ENCODE peak calls at places on chromosomes 3 and 15, in six cellular contexts. R is fibroblast of lung, V is right lobe of liver, K is mesendoderm, O is mucosa of descending colon, M is OCI-LY7. S is an unnamed sample. For H3K4me1, the result is how much of the 10 kb centered on the place peaks cover.

GRCh38 chr15:88506628-88507027 is 39.1 kb downstream of the MRPS11 start:
- DNase-seq in R (no peak), V (no peak), K (no peak), O (no peak), M (no peak), S (no peak)

GRCh38 chr3:74267583-74268184 is 346.8 kb downstream of the CNTN3 start:
- DNase-seq in R (peak), V (peak), K (peak), O (no peak), M (peak), S (no peak)

GRCh38 chr3:58657036-58657435 is 9.5 kb downstream of the FAM3D start:
- DNase-seq in R (no peak), V (no peak), K (no peak), O (no peak), M (no peak), S (no peak)

GRCh38 chr3:25885544-25885943 is 95.7 kb downstream of the OXSM start:
- DNase-seq in R (peak), V (no peak), K (peak), O (no peak), M (no peak), S (no peak)

GRCh38 chr15:83380682-83381081 is 66.5 kb upstream of the SH3GL3 start:
- DNase-seq in R (peak), V (peak), K (peak), O (no peak), M (peak), S (no peak)

GRCh38 chr3:129014148-129014547 is 13.0 kb downstream of the EFCC1 start:
- DNase-seq in R (peak), V (no peak), K (no peak), O (peak), M (no peak), S (no peak)

GRCh38 chr15:39127151-39127815 is 453.6 kb upstream of the THBS1 start:
- DNase-seq in R (peak), V (no peak), K (no peak), O (no peak), M (no peak), S (no peak)

GRCh38 chr3:38165722-38166387 is 518 bp downstream of the OXSR1 start:
- DNase-seq in R (peak), V (peak), K (peak), O (peak), M (peak), S (no peak)

GRCh38 chr3:10363935-10364334 is 43.0 kb upstream of the SEC13 start:
- DNase-seq in R (no peak), V (no peak), K (no peak), O (no peak), M (no peak), S (no peak)

GRCh38 chr3:57624801-57625200 is 27.7 kb upstream of the ARF4 start:
- DNase-seq in R (no peak), V (no peak), K (no peak), O (no peak), M (no peak), S (no peak)

GRCh38 chr3:116940719-116941118 is 231.1 kb downstream of the TUSC7 start:
- DNase-seq in R (no peak), V (no peak), K (no peak), O (no peak), M (no peak), S (no peak)

GRCh38 chr3:43405888-43406636 is 119.7 kb downstream of the SNRK start:
- DNase-seq in R (peak), V (no peak), K (no peak), O (no peak), M (no peak), S (no peak)

GRCh38 chr15:27061739-27062138 is 90.8 kb downstream of the GABRG3 start:
- DNase-seq in R (no peak), V (no peak), K (no peak), O (no peak), M (no peak), S (no peak)

GRCh38 chr3:127237835-127238234 is 44.9 kb downstream of the PRR23E start:
- DNase-seq in R (no peak), V (no peak), K (no peak), O (no peak), M (no peak), S (no peak)

GRCh38 chr3:22886394-22886793 is 316.7 kb upstream of the UBE2E2 start:
- DNase-seq in R (no peak), V (no peak), K (no peak), O (no peak), M (no peak), S (no peak)

GRCh38 chr3:33901862-33902563 is 103.6 kb downstream of the PDCD6IP start:
- DNase-seq in R (no peak), V (no peak), K (peak), O (no peak), M (no peak), S (no peak)

GRCh38 chr3:130801473-130801872 is 54.8 kb upstream of the PIK3R4 start:
- DNase-seq in R (no peak), V (no peak), K (no peak), O (no peak), M (no peak), S (no peak)

GRCh38 chr3:197820550-197821335 is 29.7 kb downstream of the LRCH3 start:
- DNase-seq in R (no peak), V (peak), K (no peak), O (no peak), M (no peak), S (no peak)

GRCh38 chr15:44099671-44100070 is 95.4 kb downstream of the FRMD5 start:
- DNase-seq in R (peak), V (no peak), K (no peak), O (no peak), M (no peak), S (no peak)

DNA sequence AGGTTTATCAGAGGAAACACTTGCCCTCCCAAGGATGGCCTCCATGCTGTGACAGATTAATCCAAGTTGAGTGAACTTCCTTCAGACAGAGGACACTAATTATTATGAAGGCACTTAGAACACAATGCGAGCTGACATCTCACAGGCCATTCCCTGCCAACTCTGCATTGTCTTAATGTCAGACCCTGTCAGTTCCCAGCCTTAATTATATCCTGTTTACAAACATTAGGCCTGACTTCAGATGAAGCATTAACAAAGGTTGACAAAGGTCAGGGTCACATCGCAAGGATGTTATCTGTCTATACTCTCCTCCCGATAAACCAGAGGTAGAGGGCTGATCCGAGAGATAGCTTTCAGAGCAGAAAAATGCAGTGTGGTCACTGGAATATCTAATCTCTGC is 153.1 kb downstream of the MECOM start:
- DNase-seq in R (no peak), V (no peak), K (peak), O (no peak), M (no peak), S (no peak)
- H3K4me1 ChIP-seq in R (under half), V (under half), K (under half), O (under half), M (under half), S (under half)

GRCh38 chr15:58063612-58064011 is 1.9 kb downstream of the ALDH1A2 start:
- DNase-seq in R (no peak), V (no peak), K (no peak), O (no peak), M (no peak), S (no peak)
- H3K4me3 ChIP-seq in R (no peak), V (no peak), K (no peak), O (no peak), M (no peak), S (no peak)

DNA sequence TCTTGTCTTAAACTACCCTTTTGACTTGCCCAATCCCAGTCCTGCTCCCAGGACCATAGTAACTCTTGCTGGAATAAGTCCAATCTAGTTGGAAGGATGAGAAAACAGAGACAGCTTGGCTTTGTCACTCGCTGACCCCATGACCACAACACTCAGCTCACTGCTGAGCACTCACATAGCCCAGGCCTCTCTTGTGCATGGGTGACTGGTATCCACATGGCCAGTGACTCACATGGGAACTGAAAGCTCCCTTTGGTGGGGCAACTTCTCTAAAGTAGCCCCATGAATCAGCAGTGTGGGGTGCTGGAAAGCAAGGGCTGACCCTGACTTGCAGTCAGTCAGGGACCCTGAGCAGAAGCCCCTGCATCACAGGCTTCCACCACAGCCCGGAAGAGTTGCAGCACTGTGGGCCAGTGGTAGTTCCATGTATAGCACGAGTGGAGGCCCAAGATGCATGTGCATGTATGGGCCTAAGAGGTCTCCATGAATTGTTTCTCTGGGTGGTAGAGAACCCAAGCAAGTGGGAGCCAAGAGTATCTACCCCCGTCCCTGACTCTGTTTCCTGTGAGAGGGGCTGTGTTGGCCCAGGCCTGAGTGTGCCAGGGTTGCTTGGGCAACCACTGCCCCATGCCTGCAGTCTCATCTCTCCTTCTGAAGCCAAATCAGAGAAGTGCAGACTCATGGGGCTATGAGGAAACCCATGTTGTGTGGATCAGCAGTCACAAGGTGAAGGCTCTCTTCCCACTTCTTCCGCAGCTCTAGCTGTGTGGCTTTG is 62.1 kb upstream of the XCR1 start:
- DNase-seq in R (peak), V (peak), K (no peak), O (peak), M (no peak), S (no peak)
- H3K4me1 ChIP-seq in R (under half), V (under half), K (under half), O (under half), M (under half), S (under half)

GRCh38 chr3:51955893-51956770 is 951 bp downstream of the GPR62 start:
- DNase-seq in R (peak), V (peak), K (peak), O (peak), M (peak), S (peak)
- H3K4me3 ChIP-seq in R (no peak), V (peak), K (no peak), O (no peak), M (no peak), S (no peak)

DNA sequence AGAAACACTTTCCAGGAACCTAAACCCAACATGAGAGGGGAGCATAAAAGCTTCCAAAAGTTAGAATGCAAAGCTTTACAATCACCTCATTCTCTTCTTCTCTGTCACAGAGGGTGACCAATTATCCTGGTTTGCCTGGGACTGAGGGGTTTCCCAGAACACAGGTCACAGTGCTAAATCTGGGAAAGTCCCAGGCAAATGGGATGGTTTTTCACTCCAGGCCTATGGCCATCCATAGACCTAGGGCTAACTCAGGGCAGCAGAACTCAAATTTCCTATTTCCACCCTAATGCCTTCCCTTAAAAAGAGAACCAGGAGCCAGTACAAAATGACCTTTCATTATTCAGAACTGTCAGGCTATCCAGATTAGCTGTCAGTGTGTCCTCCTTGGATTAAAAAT is 77.0 kb downstream of the TM4SF4 start:
- DNase-seq in R (no peak), V (no peak), K (no peak), O (no peak), M (no peak), S (no peak)
- H3K4me1 ChIP-seq in R (under half), V (under half), K (under half), O (under half), M (under half), S (under half)

DNA sequence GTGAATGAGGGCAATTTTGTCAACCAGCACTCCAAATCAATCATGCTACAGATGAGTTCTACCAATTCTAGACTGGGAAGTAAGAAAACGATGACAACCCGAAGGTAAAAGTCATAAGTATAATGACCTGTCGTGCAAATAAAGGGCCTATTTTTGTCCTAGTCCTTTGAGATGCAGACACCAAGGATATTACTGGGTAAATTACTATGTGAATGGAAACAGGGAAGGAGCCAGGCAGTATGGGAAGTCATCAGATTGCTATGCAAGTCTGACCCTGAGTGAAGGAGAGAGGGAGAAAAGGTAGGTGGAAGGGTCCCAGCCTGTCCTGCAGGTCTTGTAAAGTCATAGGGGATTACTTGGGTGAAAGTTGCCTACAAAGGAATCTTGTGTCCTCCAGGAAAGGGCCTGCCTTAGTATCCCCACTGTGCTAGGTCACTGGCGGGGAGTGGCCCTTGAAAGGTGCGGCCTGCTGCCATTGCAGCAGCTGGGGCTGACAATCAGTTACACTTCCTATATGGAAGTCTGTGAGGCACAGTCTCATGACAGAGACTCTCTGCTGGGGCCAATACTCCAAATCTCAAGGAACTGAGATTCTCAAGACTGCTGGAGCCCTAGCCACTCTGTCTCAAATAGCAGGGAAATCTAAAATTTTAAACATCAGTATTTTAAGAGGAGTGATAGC is 149.9 kb upstream of the SLC2A2 start:
- DNase-seq in R (no peak), V (no peak), K (no peak), O (peak), M (no peak), S (no peak)
- H3K4me3 ChIP-seq in R (no peak), V (no peak), K (no peak), O (no peak), M (no peak), S (no peak)